ENCODE peak calls at places on chromosomes 13 and 19, in four cellular contexts. G is GM12891, E is epithelial cell of esophagus, P is body of pancreas. T is an unnamed sample.

GRCh38 chr13:73984201-73984600 is 150.0 kb downstream of the KLF12 start:
- DNase-seq in G (no peak), E (no peak), P (no peak), T (no peak)

GRCh38 chr13:66805657-66806056 is 424.5 kb downstream of the PCDH9 start:
- DNase-seq in G (no peak), E (no peak), P (peak), T (no peak)

GRCh38 chr19:36331353-36332228 is 47.4 kb downstream of the ZFP14 start:
- DNase-seq in G (peak), E (peak), P (peak), T (peak)

GRCh38 chr19:41753936-41754529 is 1.3 kb upstream of the CEACAM6 start:
- DNase-seq in G (peak), E (peak), P (peak), T (no peak)

GRCh38 chr13:79405501-79405830 is 589 bp downstream of the RBM26 start:
- DNase-seq in G (no peak), E (no peak), P (no peak), T (no peak)

GRCh38 chr13:33859691-33860303 is 41.8 kb downstream of the RFC3 start:
- DNase-seq in G (no peak), E (peak), P (no peak), T (no peak)

GRCh38 chr13:30776661-30777060 is 41.3 kb downstream of the ALOX5AP start:
- DNase-seq in G (no peak), E (no peak), P (no peak), T (no peak)

GRCh38 chr13:58611117-58611516 is 979.6 kb downstream of the PCDH17 start:
- DNase-seq in G (no peak), E (no peak), P (no peak), T (no peak)

GRCh38 chr19:2166741-2167738 is 3.3 kb downstream of the DOT1L start:
- DNase-seq in G (no peak), E (peak), P (peak), T (no peak)

GRCh38 chr19:43620061-43621001 is 902 bp upstream of the ZNF428 start:
- DNase-seq in G (no peak), E (no peak), P (no peak), T (no peak)

GRCh38 chr19:644789-645188 is 5.1 kb downstream of the FGF22 start:
- DNase-seq in G (no peak), E (no peak), P (no peak), T (no peak)

GRCh38 chr19:1284293-1284978 is 1.2 kb upstream of the EFNA2 start:
- DNase-seq in G (no peak), E (no peak), P (no peak), T (no peak)

GRCh38 chr13:98954313-98954712 is 23.6 kb downstream of the DOCK9 start:
- DNase-seq in G (no peak), E (no peak), P (no peak), T (no peak)

GRCh38 chr19:47230122-47230920 is 678 bp downstream of the BBC3 start:
- DNase-seq in G (peak), E (peak), P (peak), T (peak)

GRCh38 chr19:1945899-1946298 is 4.9 kb downstream of the CSNK1G2 start:
- DNase-seq in G (no peak), E (peak), P (peak), T (peak)

GRCh38 chr13:22229916-22230315 is 559.0 kb downstream of the FGF9 start:
- DNase-seq in G (no peak), E (no peak), P (no peak), T (no peak)

GRCh38 chr13:44068737-44069136 is 189.0 kb downstream of the LACC1 start:
- DNase-seq in G (no peak), E (peak), P (no peak), T (no peak)

GRCh38 chr19:29779921-29780320 is 31.9 kb upstream of the CCNE1 start:
- DNase-seq in G (no peak), E (no peak), P (no peak), T (no peak)

GRCh38 chr13:96025283-96025682 is 27.9 kb downstream of the UGGT2 start:
- DNase-seq in G (no peak), E (peak), P (no peak), T (no peak)

GRCh38 chr13:105083986-105084385 is 1451.5 kb downstream of the EFNB2 start:
- DNase-seq in G (no peak), E (no peak), P (no peak), T (no peak)

GRCh38 chr19:50952890-50953289 is at the start of gene KLK5:
- DNase-seq in G (no peak), E (no peak), P (no peak), T (no peak)

GRCh38 chr19:28885965-28886364 is 327.0 kb downstream of the UQCRFS1 start:
- DNase-seq in G (no peak), E (no peak), P (no peak), T (no peak)

GRCh38 chr13:113075711-113076110 is 29.9 kb upstream of the F7 start:
- DNase-seq in G (no peak), E (no peak), P (no peak), T (no peak)

GRCh38 chr19:6767357-6768235 is at the start of gene SH2D3A:
- DNase-seq in G (peak), E (peak), P (peak), T (peak)